ENCODE peak calls at places on chromosomes 16 and 17, in seven cellular contexts. Y is colonic mucosa, W is body of pancreas, Q is GM12865, E is GM23338, I is IMR-90, Z is AG04449. X is an unnamed sample.

GRCh38 chr16:3188925-3189825 is 1.2 kb downstream of the OR1F1 start:
- DNase-seq in Y (peak; percentile 58), Z (no peak), Q (peak; percentile 87), W (no peak), E (peak; percentile 85), I (peak; percentile 59), X (no peak)

GRCh38 chr16:52497067-52497816 is 49.7 kb downstream of the TOX3 start:
- DNase-seq in W (no peak), I (no peak), Z (no peak), E (no peak), Y (peak; percentile 35), Q (no peak), X (no peak)

GRCh38 chr17:64403881-64404460 is 13.3 kb upstream of the PECAM1 start:
- DNase-seq in I (no peak), Y (no peak), W (no peak), Z (no peak), Q (no peak), E (no peak), X (no peak)

GRCh38 chr16:85037050-85037410 is 9.4 kb downstream of the KIAA0513 start:
- DNase-seq in E (no peak), Y (no peak), Q (no peak), I (peak; percentile 97), W (no peak), Z (no peak), X (no peak)

GRCh38 chr16:22189473-22190168 is 16.5 kb upstream of the EEF2K start:
- DNase-seq in W (peak; percentile 70), E (peak; percentile 59), Q (peak; percentile 74), I (peak; percentile 16), Y (peak; percentile 88), Z (no peak), X (peak; percentile 34)

GRCh38 chr16:77589071-77589755 is 133.1 kb upstream of the NUDT7 start:
- DNase-seq in Y (no peak), E (no peak), I (no peak), W (no peak), Q (no peak), Z (no peak), X (no peak)

GRCh38 chr17:42346473-42346872 is 41.8 kb downstream of the STAT3 start:
- DNase-seq in W (no peak), Z (no peak), I (no peak), E (no peak), Y (no peak), Q (no peak), X (no peak)

GRCh38 chr16:3774156-3774767 is 56.9 kb upstream of the TRAP1 start:
- DNase-seq in Q (no peak), Z (no peak), Y (no peak), W (peak; percentile 51), E (no peak), I (peak; percentile 43), X (no peak)

GRCh38 chr16:4288148-4288921 is 15.5 kb upstream of the TFAP4 start:
- DNase-seq in Y (peak; percentile 86), Q (peak; percentile 86), Z (no peak), W (peak; percentile 87), E (peak; percentile 97), I (peak; percentile 82), X (no peak)

GRCh38 chr17:66492500-66493123 is 190.2 kb downstream of the PRKCA start:
- DNase-seq in W (no peak), E (no peak), Z (no peak), Q (no peak), I (no peak), Y (no peak), X (no peak)

GRCh38 chr16:81526935-81527334 is 82.3 kb downstream of the CMIP start:
- DNase-seq in Z (peak; percentile 4), I (peak; percentile 27), E (no peak), Y (no peak), Q (no peak), W (no peak), X (no peak)

GRCh38 chr16:87541004-87541881 is 48.4 kb upstream of the ZCCHC14 start:
- DNase-seq in E (no peak), W (no peak), Y (peak; percentile 39), Z (peak; percentile 14), Q (no peak), I (peak; percentile 79), X (peak; percentile 92)

GRCh38 chr17:20998571-20999043 is 44.2 kb downstream of the USP22 start:
- DNase-seq in Z (no peak), I (no peak), W (no peak), Y (no peak), Q (no peak), E (no peak), X (no peak)

GRCh38 chr16:24775455-24775854 is 46.0 kb downstream of the TNRC6A start:
- DNase-seq in W (peak; percentile 66), I (peak; percentile 37), Z (no peak), Y (peak; percentile 59), Q (no peak), E (no peak), X (no peak)

GRCh38 chr16:24685539-24686432 is 43.7 kb upstream of the TNRC6A start:
- DNase-seq in W (peak; percentile 73), Z (no peak), E (peak; percentile 80), I (peak; percentile 82), Y (peak; percentile 30), Q (no peak), X (peak; percentile 34)

GRCh38 chr17:80478487-80479245 is 2.3 kb upstream of the NPTX1 start:
- DNase-seq in I (no peak), W (no peak), Q (no peak), Y (no peak), E (peak; percentile 78), Z (no peak), X (no peak)

GRCh38 chr17:64037802-64038201 is 17.4 kb upstream of the ICAM2 start:
- DNase-seq in Z (no peak), W (no peak), Y (no peak), E (no peak), I (no peak), Q (no peak), X (no peak)

GRCh38 chr17:74923538-74924249 is 379 bp upstream of the OTOP2 start:
- DNase-seq in Y (peak; percentile 73), E (peak; percentile 66), Q (peak; percentile 70), Z (no peak), I (peak; percentile 27), W (peak; percentile 79), X (peak; percentile 69)

GRCh38 chr16:22356930-22357634 is 17.3 kb downstream of the CDR2 start:
- DNase-seq in E (no peak), I (no peak), W (no peak), Z (no peak), Q (no peak), Y (no peak), X (no peak)

GRCh38 chr17:19262650-19263620 is 25.8 kb downstream of the EPN2 start:
- DNase-seq in Z (no peak), E (no peak), Y (no peak), I (peak; percentile 69), Q (no peak), W (no peak), X (no peak)

GRCh38 chr16:75273054-75273925 is 21.9 kb upstream of the BCAR1 start:
- DNase-seq in Q (no peak), Z (no peak), I (peak; percentile 72), E (no peak), W (no peak), Y (no peak), X (no peak)

GRCh38 chr16:51161440-51162195 is 10.5 kb upstream of the SALL1 start:
- DNase-seq in W (no peak), I (peak; percentile 37), E (no peak), Z (no peak), Q (no peak), Y (no peak), X (no peak)

GRCh38 chr17:51427259-51428255 is 167.2 kb downstream of the UTP18 start:
- DNase-seq in E (no peak), Z (no peak), Q (peak; percentile 70), W (peak; percentile 17), I (no peak), Y (no peak), X (no peak)

GRCh38 chr17:28346746-28347246 is 10.5 kb downstream of the POLDIP2 start:
- DNase-seq in Q (peak; percentile 36), E (peak; percentile 57), I (no peak), Z (no peak), W (peak; percentile 85), Y (no peak), X (no peak)
- TF ChIP-seq CTCF in Q (peak; percentile 21), E (peak; percentile 56), I (peak; percentile 44), Z (peak; percentile 20), W (peak; percentile 75), Y (no peak), X (no peak)

GRCh38 chr16:53780051-53780450 is 76.1 kb downstream of the FTO start:
- DNase-seq in Q (no peak), I (no peak), W (peak; percentile 48), Z (no peak), E (no peak), Y (peak; percentile 54), X (no peak)
- H3K4me3 ChIP-seq in Q (no peak overlapping the region), I (no peak overlapping the region), W (no peak overlapping the region), Z (no peak overlapping the region), E (no peak overlapping the region), Y (no peak overlapping the region), X (no peak overlapping the region)

DNA sequence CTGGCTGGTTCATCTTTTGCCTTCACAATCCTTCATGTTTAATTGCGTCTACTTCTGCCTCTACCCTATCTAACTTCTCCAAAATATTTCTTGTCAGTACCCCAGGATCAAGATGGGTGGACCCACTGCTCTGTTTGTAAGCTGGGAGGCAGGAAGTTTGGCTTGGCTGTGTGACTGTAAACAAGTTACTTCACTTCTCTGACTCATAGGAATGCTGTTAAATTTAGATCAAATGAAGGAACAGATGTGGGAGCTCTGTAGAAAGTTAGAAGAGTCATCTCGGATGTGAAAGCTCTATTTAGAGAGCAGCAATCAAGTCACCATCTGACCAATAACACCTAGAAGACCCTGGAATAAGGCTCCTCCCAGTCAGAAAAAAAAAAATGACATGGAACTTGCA is 55.2 kb upstream of the MRTFB start:
- DNase-seq in W (peak; percentile 37), Q (peak; percentile 27), E (no peak), I (peak; percentile 90), Y (no peak), Z (peak; percentile 47), X (no peak)
- TF ChIP-seq CTCF in W (no peak), Q (no peak), E (no peak), I (no peak), Y (no peak), Z (no peak), X (peak; percentile 12)

GRCh38 chr16:89545044-89545830 is 15.2 kb upstream of the RPL13 start:
- DNase-seq in Z (no peak), E (no peak), Q (no peak), Y (no peak), W (no peak), I (no peak), X (no peak)

GRCh38 chr16:89547860-89548259 is 12.6 kb upstream of the RPL13 start:
- DNase-seq in E (no peak), Y (no peak), Z (no peak), I (no peak), W (no peak), Q (no peak), X (no peak)

GRCh38 chr16:89547291-89547690 is 13.2 kb upstream of the RPL13 start:
- DNase-seq in Z (no peak), I (no peak), E (no peak), Y (no peak), W (no peak), Q (no peak), X (no peak)

GRCh38 chr16:89545831-89546574 is 14.5 kb upstream of the RPL13 start:
- DNase-seq in W (peak; percentile 68), Q (no peak), I (no peak), Y (peak; percentile 91), E (no peak), Z (no peak), X (no peak)

DNA sequence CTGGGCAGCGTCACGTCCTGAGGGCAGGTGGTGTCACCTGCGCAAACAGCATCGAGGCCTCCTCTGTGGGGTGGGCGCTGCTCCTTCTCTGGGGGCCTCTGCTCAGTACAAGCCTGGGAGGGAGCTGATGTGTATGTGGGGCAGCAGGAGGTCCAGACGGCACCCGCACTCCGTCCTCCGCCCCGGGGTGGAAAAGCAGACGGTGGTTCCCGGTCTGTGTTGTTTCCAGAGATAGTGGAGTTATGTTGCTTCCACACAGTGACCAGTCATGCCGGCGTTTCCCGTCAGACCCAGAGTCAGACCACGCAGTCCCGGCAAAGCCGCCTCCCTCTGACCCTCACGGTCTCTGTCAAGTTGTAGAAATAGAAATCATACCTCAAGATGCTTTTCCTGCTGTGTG is 13.7 kb upstream of the RPL13 start:
- DNase-seq in Q (no peak), I (no peak), E (no peak), W (no peak), Z (no peak), Y (no peak), X (no peak)
- H3K4me3 ChIP-seq in Q (no peak overlapping the region), I (no peak overlapping the region), E (no peak overlapping the region), W (no peak overlapping the region), Z (no peak overlapping the region), Y (no peak overlapping the region), X (no peak overlapping the region)

X was measured in ascending aorta.